ENCODE peak calls at places on chromosomes 4 and X, in seven cellular contexts. Q, G, O, M, L, F and B are unnamed samples.

GRCh38 chr4:108036252-108036651 is 46.6 kb downstream of the HADH start:
- DNase-seq in Q (no peak), G (no peak), O (no peak), M (no peak), L (no peak), F (no peak), B (no peak)

GRCh38 chr4:139297001-139297410 is 4.3 kb upstream of the NAA15 start:
- DNase-seq in Q (no peak), G (peak; percentile 13), O (no peak), M (no peak), L (no peak), F (no peak), B (no peak)

GRCh38 chr4:5784960-5785611 is 74.1 kb downstream of the EVC start:
- DNase-seq in Q (no peak), G (no peak), O (no peak), M (no peak), L (peak; percentile 63), F (no peak), B (no peak)

GRCh38 chrX:153774576-153775292 is 6.1 kb upstream of the SRPK3 start:
- DNase-seq in Q (no peak), G (no peak), O (peak; percentile 33), M (no peak), L (peak; percentile 60), F (no peak), B (no peak)

GRCh38 chrX:9464435-9465371 is at the start of gene TBL1X:
- DNase-seq in Q (peak; percentile 92), G (peak; percentile 37), O (peak; percentile 86), M (no peak), L (peak; percentile 74), F (peak; percentile 51), B (no peak)

GRCh38 chr4:8855781-8856245 is 15.8 kb downstream of the HMX1 start:
- DNase-seq in Q (peak; percentile 26), G (no peak), O (no peak), M (no peak), L (no peak), F (no peak), B (no peak)

GRCh38 chrX:8273451-8273894 is 102.4 kb upstream of the VCX2 start:
- DNase-seq in Q (no peak), G (no peak), O (no peak), M (no peak), L (no peak), F (no peak), B (no peak)

GRCh38 chrX:63713510-63713909 is 71.5 kb downstream of the ARHGEF9 start:
- DNase-seq in Q (no peak), G (no peak), O (no peak), M (no peak), L (no peak), F (no peak), B (no peak)

GRCh38 chr4:184028571-184028996 is 123.5 kb downstream of the STOX2 start:
- DNase-seq in Q (no peak), G (no peak), O (no peak), M (no peak), L (no peak), F (no peak), B (no peak)

GRCh38 chr4:140237616-140238352 is 83.8 kb upstream of the MAML3 start:
- DNase-seq in Q (no peak), G (no peak), O (peak; percentile 88), M (peak; percentile 72), L (peak; percentile 92), F (peak; percentile 70), B (no peak)

GRCh38 chr4:113762061-113762850 is 718 bp upstream of the CAMK2D start:
- DNase-seq in Q (peak; percentile 59), G (peak; percentile 99), O (peak; percentile 92), M (peak; percentile 97), L (peak; percentile 100), F (peak; percentile 99), B (peak; percentile 100)

GRCh38 chr4:66575024-66575696 is 904.9 kb upstream of the EPHA5 start:
- DNase-seq in Q (no peak), G (peak; percentile 59), O (no peak), M (no peak), L (no peak), F (no peak), B (no peak)

GRCh38 chr4:34720563-34720962 is 1523.8 kb downstream of the ARAP2 start:
- DNase-seq in Q (no peak), G (peak; percentile 17), O (peak; percentile 1), M (no peak), L (no peak), F (no peak), B (no peak)

GRCh38 chrX:6095469-6095868 is 133.2 kb downstream of the NLGN4X start:
- DNase-seq in Q (no peak), G (no peak), O (peak; percentile 7), M (no peak), L (no peak), F (no peak), B (no peak)

GRCh38 chrX:72121381-72121780 is 10.3 kb downstream of the RTL5 start:
- DNase-seq in Q (no peak), G (no peak), O (no peak), M (no peak), L (peak; percentile 87), F (peak; percentile 49), B (no peak)

GRCh38 chrX:150683112-150683511 is 10.1 kb upstream of the MTMR1 start:
- DNase-seq in Q (no peak), G (no peak), O (no peak), M (no peak), L (no peak), F (no peak), B (no peak)

GRCh38 chr4:108449139-108449538 is 171.2 kb upstream of the RPL34 start:
- DNase-seq in Q (no peak), G (no peak), O (no peak), M (no peak), L (no peak), F (no peak), B (no peak)

GRCh38 chr4:185108669-185109068 is 34.4 kb upstream of the SLC25A4 start:
- DNase-seq in Q (no peak), G (no peak), O (no peak), M (no peak), L (no peak), F (peak; percentile 50), B (peak; percentile 31)

GRCh38 chr4:110898290-110898689 is 275.4 kb upstream of the PITX2 start:
- DNase-seq in Q (no peak), G (no peak), O (no peak), M (no peak), L (no peak), F (no peak), B (no peak)

GRCh38 chr4:101885574-101885973 is 95.0 kb downstream of the BANK1 start:
- DNase-seq in Q (no peak), G (peak; percentile 87), O (no peak), M (no peak), L (no peak), F (no peak), B (no peak)
- TF ChIP-seq EP300 in Q (no peak), G (peak; percentile 71), O (no peak), M (no peak), L (no peak), F (no peak), B (no peak)

DNA sequence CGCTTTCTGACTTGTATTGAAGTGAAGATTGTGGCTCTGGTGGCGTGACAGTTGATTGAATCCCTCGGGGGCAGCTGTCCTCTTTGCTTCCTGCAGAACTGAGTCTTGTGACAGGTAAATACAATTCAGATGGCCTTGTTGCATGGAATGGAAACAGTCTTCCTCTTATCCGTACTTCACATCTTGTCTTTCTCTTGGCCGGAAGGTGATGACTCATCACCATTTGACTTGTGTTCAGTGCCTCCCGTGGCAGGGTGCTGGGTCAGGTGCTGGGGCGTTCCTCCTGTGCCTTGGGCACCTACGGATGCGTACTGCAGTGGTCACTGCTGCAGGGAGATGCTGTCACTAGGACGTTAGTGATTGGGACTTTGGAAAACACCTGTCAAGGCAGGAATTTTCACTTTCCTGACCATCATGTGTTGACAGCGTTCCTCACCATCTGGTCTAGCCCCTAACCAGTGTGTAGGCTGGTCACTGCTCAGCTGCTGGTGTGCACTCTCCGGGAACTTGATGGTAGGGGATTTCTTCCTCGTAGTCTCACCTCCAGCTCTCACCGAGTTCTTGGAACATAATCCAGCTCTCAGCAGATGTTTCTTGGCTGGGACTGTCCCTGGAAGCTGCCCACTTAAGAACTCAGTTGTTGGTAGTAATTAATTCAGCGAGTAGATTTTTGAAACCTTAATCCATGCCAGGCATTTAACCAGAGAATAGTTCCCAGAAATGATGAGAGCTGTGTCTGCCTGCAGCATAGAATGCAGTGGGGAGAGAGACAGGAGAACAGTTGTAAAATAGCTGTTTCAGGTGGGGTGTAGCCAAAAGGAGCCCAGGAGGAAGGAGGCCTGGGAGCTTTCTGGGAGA is 7.2 kb downstream of the TBC1D14 start:
- DNase-seq in Q (peak; percentile 81), G (no peak), O (no peak), M (no peak), L (peak; percentile 77), F (peak; percentile 70), B (no peak)
- TF ChIP-seq POLR2AphosphoS5 in Q (peak; percentile 75), G (no peak), O (no peak), M (no peak), L (peak; percentile 72), F (peak; percentile 80), B (peak; percentile 58)

DNA sequence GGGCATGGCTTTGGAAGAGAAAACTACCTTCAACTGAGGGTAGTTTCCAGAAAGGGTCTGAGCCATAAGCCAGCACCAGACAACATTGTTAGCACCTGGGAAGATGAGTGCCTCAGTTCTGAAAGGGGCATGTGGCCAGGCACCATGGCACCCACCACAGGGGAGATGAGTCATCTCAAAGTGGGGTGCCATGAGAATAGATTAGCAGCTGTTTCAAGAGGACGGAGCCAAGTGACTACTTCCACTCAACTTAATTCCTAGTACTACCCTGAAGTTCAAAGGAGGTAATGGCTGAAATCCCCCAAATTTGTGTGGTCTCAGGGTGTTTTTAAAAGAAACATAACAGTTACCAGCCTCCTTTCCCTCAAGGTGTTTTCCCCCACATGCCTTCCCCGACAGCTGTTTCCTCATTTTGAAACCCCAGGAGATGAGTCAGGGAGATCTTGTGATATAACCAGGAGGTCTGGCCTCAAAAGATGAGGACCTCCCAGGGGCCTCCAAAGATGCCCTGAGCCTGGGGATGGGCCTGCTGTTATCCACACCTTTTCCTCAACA is 27.8 kb upstream of the FTHL17 start:
- DNase-seq in Q (no peak), G (no peak), O (no peak), M (no peak), L (no peak), F (no peak), B (no peak)
- TF ChIP-seq EP300 in Q (no peak), G (no peak), O (no peak), M (no peak), L (no peak), F (no peak), B (no peak)

DNA sequence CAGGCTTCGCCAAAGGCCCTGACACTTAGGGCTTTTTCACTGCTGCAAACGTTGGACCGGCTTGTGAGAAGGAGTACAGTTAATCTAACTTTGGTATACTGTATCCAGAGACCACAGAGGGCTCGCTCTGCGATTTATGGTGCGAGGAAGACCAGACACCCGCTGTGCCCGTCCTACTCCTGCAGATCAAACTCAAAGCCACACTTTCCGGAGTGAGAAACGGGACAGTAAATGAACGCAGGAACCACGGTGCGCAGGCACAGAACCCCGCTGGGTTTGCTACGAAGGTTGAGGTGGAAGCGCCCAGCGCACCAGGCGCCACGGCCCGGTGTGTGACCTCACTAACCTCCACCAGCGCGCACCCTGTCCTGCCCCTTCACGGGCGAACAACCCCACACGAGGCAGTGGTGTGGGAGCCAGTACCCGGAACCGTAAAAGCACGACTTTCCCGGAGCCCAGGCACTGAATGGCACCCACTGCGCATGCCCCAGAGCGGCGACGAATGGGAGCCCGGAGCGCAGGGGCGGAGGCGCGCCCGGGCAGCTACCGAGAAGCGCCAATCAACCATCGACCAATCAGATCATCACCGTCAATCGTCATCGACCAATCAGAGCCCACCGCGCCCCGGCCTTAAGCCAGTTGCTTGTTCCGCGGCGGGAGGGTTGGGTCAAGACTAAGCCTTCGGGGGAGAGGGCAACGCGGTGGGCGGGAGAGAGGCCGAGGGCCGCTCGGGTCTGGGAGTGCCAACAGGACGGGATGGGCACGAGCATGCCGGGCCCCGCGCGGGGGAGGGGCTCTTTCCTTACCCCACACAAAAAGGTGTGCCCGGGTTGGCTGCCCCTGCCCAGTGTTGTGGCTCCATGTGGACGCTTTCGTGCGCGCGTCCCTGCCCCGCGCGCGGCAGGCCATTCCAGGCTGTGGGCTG is 21.3 kb upstream of the WDR45 start:
- DNase-seq in Q (peak; percentile 98), G (peak; percentile 89), O (peak; percentile 96), M (peak; percentile 78), L (peak; percentile 95), F (peak; percentile 92), B (peak; percentile 95)
- TF ChIP-seq POLR2AphosphoS5 in Q (peak; percentile 58), G (peak; percentile 71), O (peak; percentile 57), M (peak; percentile 31), L (peak; percentile 59), F (peak; percentile 59), B (peak; percentile 87)